ENCODE peak calls at places on chromosomes 12 and 14, in four cellular contexts. T, S, W and N are unnamed samples.
A peak's percentile ranks its signal among the peaks of the same experiment; 100 is the strongest.

GRCh38 chr14:97213720-97214119 is 416.5 kb downstream of the VRK1 start:
- DNase-seq in S (no peak), W (no peak), T (no peak), N (no peak)

GRCh38 chr12:24833513-24833912 is 115.4 kb downstream of the BCAT1 start:
- DNase-seq in S (no peak), W (no peak), T (no peak), N (no peak)

GRCh38 chr14:54845616-54846015 is 57.0 kb downstream of the GCH1 start:
- DNase-seq in S (no peak), T (no peak), W (no peak), N (no peak)

GRCh38 chr14:34851395-34851794 is 23.8 kb downstream of the BAZ1A start:
- DNase-seq in S (no peak), W (peak; percentile 69), T (peak; percentile 71), N (no peak)

GRCh38 chr14:82854851-82855250 is 1321.2 kb upstream of the SEL1L start:
- DNase-seq in S (no peak), T (no peak), W (no peak), N (no peak)

GRCh38 chr12:119786539-119786938 is 90.6 kb downstream of the CIT start:
- DNase-seq in S (no peak), W (no peak), T (no peak), N (no peak)

GRCh38 chr14:74917646-74918081 is 5.4 kb downstream of the RPS6KL1 start:
- DNase-seq in T (no peak), S (no peak), W (peak; percentile 13), N (no peak)

GRCh38 chr12:14201291-14201690 is 164.2 kb upstream of the ATF7IP start:
- DNase-seq in W (no peak), T (no peak), S (no peak), N (no peak)

GRCh38 chr14:52951730-52952481 is 1.1 kb upstream of the FERMT2 start:
- DNase-seq in T (peak; percentile 80), W (peak; percentile 79), S (peak; percentile 72), N (peak; percentile 63)

DNA sequence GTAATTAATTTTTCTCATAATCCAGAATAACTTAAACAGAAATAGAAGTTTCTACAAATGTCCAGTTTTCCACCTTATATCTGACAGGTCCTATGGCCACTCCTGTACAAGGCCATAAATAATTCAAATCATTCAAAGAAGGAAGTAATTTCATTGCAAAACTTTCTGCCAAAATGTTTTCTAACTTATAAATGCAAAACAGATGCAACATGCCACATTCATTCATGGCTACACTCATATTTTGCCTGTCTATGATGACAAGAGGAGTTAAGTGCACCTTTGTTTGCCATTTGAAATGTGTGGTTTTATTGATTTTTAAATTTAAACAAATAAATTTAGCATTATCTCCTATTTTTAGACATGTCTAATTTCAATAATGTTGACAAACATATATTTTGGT is 34.3 kb downstream of the ITPR2 start:
- DNase-seq in T (no peak), S (no peak), W (no peak), N (no peak)
- H3K4me3 ChIP-seq in T (no peak overlapping the region), S (no peak overlapping the region), W (no peak overlapping the region), N (no peak overlapping the region)

GRCh38 chr12:57763881-57764661 is 2.8 kb downstream of the CYP27B1 start:
- DNase-seq in W (no peak), T (no peak), S (no peak), N (no peak)

GRCh38 chr12:57764662-57765002 is 2.2 kb downstream of the CYP27B1 start:
- DNase-seq in W (no peak), T (no peak), S (peak; percentile 58), N (no peak)

GRCh38 chr12:57766464-57767311 is at the start of gene CYP27B1:
- DNase-seq in T (peak; percentile 7), S (peak; percentile 42), W (peak; percentile 33), N (no peak)

GRCh38 chr12:57765698-57766463 is 997 bp downstream of the CYP27B1 start:
- DNase-seq in W (no peak), S (peak; percentile 24), T (no peak), N (no peak)

GRCh38 chr12:57765003-57765697 is 1.7 kb downstream of the CYP27B1 start:
- DNase-seq in W (peak; percentile 28), T (peak; percentile 17), S (peak; percentile 71), N (no peak)
- TF ChIP-seq CTCF in W (peak; percentile 24), T (peak; percentile 31), S (peak; percentile 58), N (peak; percentile 23)

GRCh38 chr12:55929306-55929791 is 1.6 kb upstream of the DGKA start:
- DNase-seq in T (no peak), W (no peak), S (no peak), N (no peak)
- H3K4me3 ChIP-seq in T (no peak overlapping the region), W (no peak overlapping the region), S (no peak overlapping the region), N (no peak overlapping the region)

DNA sequence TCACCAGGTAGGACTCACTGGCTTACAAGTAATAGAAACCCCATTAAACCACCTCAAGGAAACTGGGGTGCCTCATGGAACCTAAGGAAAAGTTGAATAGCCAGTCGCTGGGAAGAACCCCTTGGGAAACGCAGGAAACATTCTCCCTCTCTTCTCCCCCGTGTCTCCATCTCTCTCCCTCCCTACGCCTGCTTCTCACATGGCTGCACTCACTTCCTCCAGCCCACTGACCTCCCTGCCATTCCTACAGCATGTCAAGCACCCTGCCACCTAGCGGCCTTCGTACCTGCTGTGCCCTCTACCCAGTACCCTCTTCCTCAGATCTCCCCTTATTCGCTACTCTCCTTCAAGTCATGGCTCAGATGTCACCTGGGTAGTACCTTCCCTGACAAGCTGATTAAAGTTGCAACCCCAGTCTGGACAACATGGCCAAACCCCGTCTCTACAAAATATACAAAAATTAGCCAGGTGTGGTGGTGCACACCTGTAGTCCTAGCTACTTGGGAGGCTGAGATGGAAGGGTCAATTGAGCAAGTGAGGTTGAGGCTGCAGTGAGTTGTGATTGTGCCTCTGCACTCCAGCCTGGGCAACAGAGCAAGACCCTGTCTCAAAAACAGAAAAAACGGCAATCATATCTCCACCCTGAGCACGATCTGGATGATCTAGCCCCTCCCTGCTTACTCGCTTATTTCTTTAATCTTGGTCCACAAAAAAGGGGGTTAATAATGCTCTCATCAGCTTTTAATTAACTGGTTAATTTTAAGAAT is 6.4 kb upstream of the DTX1 start:
- DNase-seq in W (no peak), S (peak; percentile 27), T (no peak), N (no peak)
- TF ChIP-seq CTCF in W (peak; percentile 18), S (peak; percentile 30), T (peak; percentile 4), N (peak; percentile 36)

DNA sequence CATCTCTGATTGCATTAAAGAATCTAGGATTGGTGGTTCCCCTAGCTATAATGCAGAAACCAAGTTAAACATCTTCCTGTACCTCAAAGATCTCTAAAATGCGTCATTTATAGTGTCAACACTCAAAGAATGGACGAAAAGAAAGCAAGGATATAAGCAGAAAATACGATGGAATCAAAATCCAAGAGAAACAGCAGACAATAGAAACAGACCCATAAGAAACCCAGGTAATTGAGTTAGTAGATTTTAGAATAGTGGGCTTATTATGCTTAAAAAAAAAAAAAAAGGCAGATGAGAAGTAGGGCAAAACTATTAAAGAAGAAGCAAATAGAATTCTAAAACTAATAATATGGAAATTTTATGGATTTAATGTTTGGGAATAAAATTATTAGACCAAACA is 44.4 kb downstream of the USP15 start:
- DNase-seq in T (no peak), W (no peak), S (no peak), N (no peak)
- H3K4me3 ChIP-seq in T (no peak overlapping the region), W (no peak overlapping the region), S (no peak overlapping the region), N (no peak overlapping the region)

GRCh38 chr12:125061229-125061628 is 4.0 kb upstream of the AACS start:
- DNase-seq in W (no peak), S (no peak), T (no peak), N (no peak)

GRCh38 chr12:125064492-125064891 is 743 bp upstream of the AACS start:
- DNase-seq in S (peak; percentile 33), T (no peak), W (no peak), N (no peak)

GRCh38 chr12:125065753-125066570 is 727 bp downstream of the AACS start:
- DNase-seq in W (no peak), T (no peak), S (no peak), N (no peak)

GRCh38 chr12:125068391-125068790 is 3.2 kb downstream of the AACS start:
- DNase-seq in W (no peak), S (no peak), T (no peak), N (no peak)

GRCh38 chr12:125065021-125065752 is at the start of gene AACS:
- DNase-seq in S (peak; percentile 80), T (peak; percentile 64), W (peak; percentile 73), N (peak; percentile 41)
- TF ChIP-seq CTCF in S (peak; percentile 6), T (no peak), W (no peak), N (peak; percentile 21)

GRCh38 chr14:59041308-59041707 is 147.2 kb upstream of the DAAM1 start:
- DNase-seq in W (no peak), T (no peak), S (no peak), N (no peak)

GRCh38 chr14:59036134-59036533 is 152.3 kb upstream of the DAAM1 start:
- DNase-seq in W (no peak), T (no peak), S (no peak), N (no peak)

GRCh38 chr14:59037086-59037485 is 151.4 kb upstream of the DAAM1 start:
- DNase-seq in W (no peak), S (no peak), T (no peak), N (no peak)

GRCh38 chr14:59037620-59038019 is 150.8 kb upstream of the DAAM1 start:
- DNase-seq in S (no peak), W (no peak), T (no peak), N (no peak)

DNA sequence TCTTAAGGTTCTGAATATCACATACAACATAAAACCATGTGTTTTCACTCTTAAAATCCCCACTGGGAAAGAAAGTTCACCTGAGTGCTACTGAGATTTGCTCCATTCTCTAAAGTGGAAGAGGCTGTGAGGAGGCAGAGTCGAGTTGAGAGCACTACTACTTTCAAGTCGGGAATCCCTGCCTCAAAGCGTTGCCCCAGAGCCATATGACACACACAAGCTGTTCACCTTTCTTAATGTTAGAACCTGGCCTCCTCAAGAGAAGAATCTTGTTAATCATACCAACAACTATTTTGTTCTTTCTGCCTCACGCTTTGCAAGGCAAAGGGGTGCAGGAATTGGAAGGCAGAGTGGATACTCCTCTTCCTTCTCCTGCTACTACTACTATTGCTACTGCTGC is 149.7 kb upstream of the DAAM1 start:
- DNase-seq in W (no peak), T (no peak), S (no peak), N (no peak)
- H3K4me3 ChIP-seq in W (no peak overlapping the region), T (no peak overlapping the region), S (no peak overlapping the region), N (no peak overlapping the region)